ENCODE peak calls at places on chromosomes 5 and 9, in ten cellular contexts. Q, T, I, S, W, A, Y, G, D and L are unnamed samples.

GRCh38 chr5:168017313-168017712 is 274.1 kb upstream of the WWC1 start:
- DNase-seq in G (no peak), Q (no peak), T (no peak), W (no peak), I (no peak), D (no peak), Y (no peak), S (no peak), A (no peak), L (no peak)

GRCh38 chr5:145922059-145922458 is 14.3 kb upstream of the SH3RF2 start:
- DNase-seq in W (no peak), G (no peak), A (no peak), T (no peak), Q (no peak), D (no peak), S (no peak), I (no peak), Y (no peak), L (no peak)

GRCh38 chr9:78101247-78101646 is 69.6 kb upstream of the GNAQ start:
- DNase-seq in G (no peak), W (no peak), I (no peak), S (no peak), D (no peak), T (no peak), A (no peak), Y (no peak), Q (no peak), L (no peak)

GRCh38 chr5:159503236-159503635 is 172.9 kb upstream of the IL12B start:
- DNase-seq in G (no peak), S (no peak), D (no peak), I (no peak), Y (no peak), Q (no peak), A (no peak), T (no peak), W (no peak), L (no peak)

GRCh38 chr9:99012957-99013512 is 69.3 kb downstream of the COL15A1 start:
- DNase-seq in G (no peak), A (no peak), D (no peak), W (no peak), Y (no peak), T (no peak), S (peak), Q (no peak), I (no peak), L (peak)

GRCh38 chr5:163248856-163249255 is 188.5 kb upstream of the CCNG1 start:
- DNase-seq in S (no peak), T (no peak), I (no peak), Y (no peak), G (no peak), A (no peak), D (no peak), W (no peak), Q (no peak), L (no peak)

GRCh38 chr9:111533099-111533785 is 8.3 kb downstream of the ZNF483 start:
- DNase-seq in I (no peak), A (no peak), D (no peak), G (no peak), Y (no peak), Q (peak), W (no peak), T (no peak), S (peak), L (peak)

GRCh38 chr5:124725040-124725434 is 21.4 kb downstream of the ZNF608 start:
- DNase-seq in W (no peak), D (no peak), T (no peak), A (no peak), Q (no peak), S (no peak), I (no peak), Y (no peak), G (no peak), L (no peak)

GRCh38 chr5:171863928-171864327 is 78.3 kb downstream of the SMIM23 start:
- DNase-seq in A (no peak), S (peak), Y (no peak), T (no peak), D (no peak), G (no peak), I (peak), W (no peak), Q (peak), L (peak)

GRCh38 chr9:91727316-91727861 is 222.6 kb downstream of the ROR2 start:
- DNase-seq in Y (peak), T (peak), I (peak), G (no peak), D (no peak), W (peak), S (peak), Q (peak), A (no peak), L (peak)

GRCh38 chr9:15509931-15510788 is 610 bp downstream of the PSIP1 start:
- DNase-seq in Q (peak), A (peak), G (peak), T (peak), D (no peak), S (peak), I (peak), Y (no peak), W (peak), L (no peak)

GRCh38 chr5:154577449-154577848 is 99.4 kb upstream of the HAND1 start:
- DNase-seq in W (no peak), D (no peak), Q (no peak), A (no peak), G (no peak), T (no peak), Y (no peak), S (no peak), I (no peak), L (no peak)

GRCh38 chr5:55427157-55427556 is 107.6 kb downstream of the PLPP1 start:
- DNase-seq in Q (peak), D (no peak), G (peak), W (no peak), Y (no peak), A (peak), T (no peak), I (peak), S (peak), L (peak)

GRCh38 chr9:107739601-107740082 is 250.1 kb upstream of the KLF4 start:
- DNase-seq in Y (peak), D (no peak), I (no peak), S (peak), W (no peak), G (peak), A (peak), T (no peak), Q (peak), L (no peak)

GRCh38 chr5:135955525-135955924 is 742 bp upstream of the LECT2 start:
- DNase-seq in A (no peak), T (no peak), Y (no peak), W (no peak), G (no peak), D (no peak), I (no peak), Q (no peak), S (no peak), L (no peak)

GRCh38 chr5:73039082-73039481 is 81.3 kb upstream of the TMEM171 start:
- DNase-seq in D (no peak), Y (no peak), I (no peak), A (no peak), G (no peak), Q (peak), T (no peak), W (peak), S (peak), L (peak)

GRCh38 chr5:64788156-64788555 is 19.4 kb downstream of the CWC27 start:
- DNase-seq in D (no peak), S (no peak), G (no peak), Q (no peak), Y (no peak), W (no peak), I (no peak), T (no peak), A (no peak), L (no peak)

GRCh38 chr9:137612741-137613142 is 6.1 kb upstream of the EHMT1 start:
- DNase-seq in T (no peak), I (no peak), D (no peak), Y (no peak), G (peak), A (no peak), S (no peak), Q (no peak), W (no peak), L (no peak)

GRCh38 chr5:178590141-178590923 is at the start of gene COL23A1:
- DNase-seq in S (peak), A (peak), W (peak), G (no peak), I (peak), Q (peak), D (peak), T (no peak), Y (peak), L (no peak)